ENCODE peak calls at places on chromosomes 2 and 18, in six cellular contexts. G is HepG2, A is GM12878, U is SK-N-SH, V is H1, N is K562. L is an unnamed sample.

GRCh38 chr2:193088026-193088425 is 893.3 kb upstream of the TMEFF2 start:
- DNase-seq in A (no peak), G (no peak), N (no peak), V (no peak), U (no peak), L (no peak)

GRCh38 chr18:48862678-48863270 is 88.0 kb downstream of the SMAD7 start:
- DNase-seq in A (no peak), G (no peak), N (no peak), V (no peak), U (no peak), L (no peak)

GRCh38 chr2:105257981-105258380 is 16.4 kb downstream of the GPR45 start:
- DNase-seq in G (no peak), A (no peak), U (no peak), N (no peak), V (no peak), L (no peak)

GRCh38 chr2:184743096-184743495 is 144.8 kb downstream of the ZNF804A start:
- DNase-seq in A (no peak), N (no peak), V (no peak), U (no peak), G (no peak), L (no peak)

GRCh38 chr2:234853739-234854138 is 98.1 kb upstream of the SH3BP4 start:
- DNase-seq in V (no peak), A (no peak), U (no peak), G (no peak), N (no peak), L (no peak)

GRCh38 chr2:223929575-223930001 is 15.5 kb downstream of the WDFY1 start:
- DNase-seq in V (no peak), U (no peak), A (no peak), G (peak; percentile 64), N (no peak), L (no peak)

GRCh38 chr18:3983351-3983969 is 471.6 kb downstream of the DLGAP1 start:
- DNase-seq in N (peak; percentile 21), V (no peak), A (no peak), G (no peak), U (no peak), L (no peak)

GRCh38 chr2:160279813-160280465 is 79.9 kb upstream of the ITGB6 start:
- DNase-seq in U (no peak), A (no peak), G (no peak), N (no peak), V (no peak), L (no peak)

GRCh38 chr18:9992988-9993845 is 79.4 kb downstream of the VAPA start:
- DNase-seq in U (no peak), G (no peak), N (no peak), V (peak; percentile 30), A (no peak), L (no peak)

GRCh38 chr2:143157001-143157798 is 28.0 kb downstream of the ARHGAP15 start:
- DNase-seq in U (no peak), V (no peak), N (no peak), G (no peak), A (no peak), L (no peak)

GRCh38 chr2:201827621-201828020 is 21.3 kb downstream of the CDK15 start:
- DNase-seq in U (no peak), V (no peak), A (no peak), N (no peak), G (no peak), L (no peak)

GRCh38 chr18:10240276-10240675 is 214.2 kb upstream of the APCDD1 start:
- DNase-seq in N (no peak), V (no peak), A (no peak), U (no peak), G (no peak), L (no peak)

GRCh38 chr18:31950620-31951019 is 7.7 kb upstream of the TRAPPC8 start:
- DNase-seq in U (no peak), N (no peak), V (no peak), A (no peak), G (no peak), L (no peak)

GRCh38 chr2:100813527-100813926 is 6.4 kb upstream of the NPAS2 start:
- DNase-seq in G (no peak), V (no peak), N (no peak), U (no peak), A (no peak), L (no peak)

GRCh38 chr2:232980683-232981082 is 32.4 kb downstream of the NGEF start:
- DNase-seq in V (no peak), G (no peak), U (no peak), A (no peak), N (no peak), L (no peak)

GRCh38 chr18:48799724-48800315 is 150.9 kb downstream of the SMAD7 start:
- DNase-seq in V (peak; percentile 28), A (no peak), U (no peak), N (no peak), G (no peak), L (no peak)

GRCh38 chr2:143399679-143400078 is 270.5 kb downstream of the ARHGAP15 start:
- DNase-seq in A (no peak), G (no peak), V (no peak), U (no peak), N (no peak), L (no peak)

GRCh38 chr2:84202166-84202565 is 256.9 kb downstream of the SUCLG1 start:
- DNase-seq in A (no peak), G (no peak), N (no peak), U (no peak), V (no peak), L (no peak)

GRCh38 chr2:112065966-112066365 is 10.9 kb downstream of the TMEM87B start:
- DNase-seq in G (no peak), N (no peak), U (no peak), V (no peak), A (no peak), L (no peak)

GRCh38 chr2:15331787-15332186 is 229.3 kb downstream of the NBAS start:
- DNase-seq in V (no peak), N (peak; percentile 17), A (no peak), U (no peak), G (no peak), L (no peak)

GRCh38 chr2:15337996-15338666 is 223.0 kb downstream of the NBAS start:
- DNase-seq in V (no peak), U (no peak), N (no peak), A (no peak), G (no peak), L (no peak)

DNA sequence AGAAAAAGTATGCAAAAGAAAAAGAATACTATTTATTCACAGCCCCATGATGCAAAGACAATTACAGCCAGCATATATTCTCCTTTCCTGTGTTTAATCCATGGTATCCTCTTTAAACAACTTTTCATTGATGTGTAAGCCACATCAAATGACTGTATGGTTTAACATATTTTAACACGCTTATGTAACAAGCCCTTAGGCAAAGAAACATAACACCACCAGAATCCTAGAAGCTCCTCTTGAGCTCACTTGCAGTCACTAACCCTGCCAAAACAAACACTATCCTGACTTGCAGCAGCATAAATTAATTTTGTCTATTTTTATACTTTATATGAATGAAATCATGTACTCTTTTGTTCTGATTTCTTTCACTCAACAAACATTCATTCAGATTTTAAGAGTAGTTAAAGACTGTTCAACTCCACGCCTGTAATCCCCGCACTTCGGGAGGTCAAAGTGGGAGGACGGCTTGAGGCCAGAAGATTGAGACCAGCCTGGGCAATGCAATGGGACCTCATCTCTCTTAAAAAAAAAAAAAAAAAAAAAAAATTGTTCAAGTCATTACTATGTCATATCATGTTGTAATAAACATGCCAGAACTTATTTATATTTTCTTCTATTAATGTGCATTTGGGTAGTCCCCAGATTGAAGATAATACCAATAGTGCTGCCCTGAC is 226.3 kb downstream of the NBAS start:
- DNase-seq in U (no peak), G (no peak), N (no peak), A (no peak), V (no peak), L (no peak)
- TF ChIP-seq GABPA in U (no peak), G (no peak), N (no peak), A (no peak), V (no peak), L (no peak)

DNA sequence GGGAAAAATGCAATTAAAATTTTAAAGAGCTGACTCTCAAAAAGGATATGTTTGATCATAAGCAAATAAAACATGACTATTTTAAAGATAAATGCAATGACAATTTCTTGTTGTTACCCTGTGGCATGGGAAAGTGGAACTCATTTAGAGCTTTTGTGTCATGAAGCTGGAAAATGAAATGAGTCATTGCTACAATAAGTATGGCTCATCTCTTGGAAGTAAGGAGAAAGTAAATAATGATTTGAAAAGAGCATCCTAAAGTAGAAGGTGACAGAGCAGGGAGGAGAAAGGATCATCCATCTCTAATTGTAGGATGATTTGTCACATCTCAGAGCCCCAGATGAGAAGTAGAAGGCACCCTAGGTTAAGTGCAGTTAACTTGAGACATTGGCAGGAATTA is 200.4 kb downstream of the CPS1 start:
- DNase-seq in V (no peak), N (no peak), A (no peak), U (no peak), G (no peak), L (no peak)
- TF ChIP-seq GABPA in V (no peak), N (no peak), A (no peak), U (no peak), G (no peak), L (no peak)

DNA sequence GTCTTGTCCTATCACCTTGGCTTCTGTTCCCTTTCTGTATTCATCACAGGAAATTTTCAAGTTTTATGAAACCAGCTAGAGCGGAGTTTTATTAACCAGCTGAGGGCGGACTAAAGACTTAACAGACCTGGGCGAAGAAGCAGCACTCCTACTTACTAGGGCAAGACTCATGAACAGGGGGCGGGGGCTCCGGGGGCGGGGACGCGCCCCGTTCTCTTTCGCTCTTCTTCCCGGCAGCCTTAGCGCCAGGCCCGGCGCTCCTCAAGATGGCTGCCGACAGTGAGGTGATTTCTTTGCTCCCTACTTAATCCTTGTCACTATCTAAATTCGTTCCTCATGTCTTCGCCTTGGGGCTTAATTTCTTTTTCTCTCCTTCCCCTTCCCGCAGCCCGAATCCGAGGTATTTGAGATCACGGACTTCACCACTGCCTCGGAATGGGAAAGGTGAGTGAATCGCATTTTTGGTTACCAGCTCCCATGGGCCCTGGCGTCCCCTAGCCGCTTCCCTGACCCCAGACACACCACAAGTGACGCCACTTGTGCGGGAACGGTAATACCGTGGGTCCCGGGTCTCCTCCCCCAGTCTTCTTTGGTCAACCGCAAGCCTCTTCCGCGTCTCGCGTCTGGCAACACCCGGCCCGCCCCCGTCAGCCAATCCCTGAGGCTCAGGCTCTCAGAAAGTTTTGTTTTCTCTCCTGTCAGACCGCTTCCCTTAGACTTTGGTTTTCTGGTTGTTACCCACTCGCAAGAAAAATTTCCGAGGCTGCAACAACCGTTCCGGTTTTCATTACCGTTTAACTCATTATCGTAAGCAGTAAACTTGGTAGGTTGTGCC is at the start of gene RAB3GAP1:
- DNase-seq in U (peak; percentile 90), A (peak; percentile 64), V (peak; percentile 71), G (peak; percentile 72), N (peak; percentile 90), L (peak; percentile 85)
- TF ChIP-seq GABPA in U (no peak), A (no peak), V (no peak), G (peak; percentile 19), N (no peak), L (no peak)

GRCh38 chr2:55108456-55108855 is 58.2 kb upstream of the RTN4 start:
- DNase-seq in U (no peak), V (no peak), G (no peak), N (no peak), A (no peak), L (no peak)

GRCh38 chr2:55109219-55109891 is 59.1 kb upstream of the RTN4 start:
- DNase-seq in A (no peak), G (peak; percentile 89), N (no peak), V (no peak), U (no peak), L (no peak)

GRCh38 chr2:55106148-55106547 is 55.9 kb upstream of the RTN4 start:
- DNase-seq in V (no peak), U (no peak), G (no peak), N (no peak), A (no peak), L (no peak)

GRCh38 chr2:55105456-55105855 is 55.2 kb upstream of the RTN4 start:
- DNase-seq in V (no peak), A (no peak), N (no peak), G (no peak), U (no peak), L (no peak)

GRCh38 chr2:55107428-55107827 is 57.2 kb upstream of the RTN4 start:
- DNase-seq in V (no peak), U (peak; percentile 33), G (no peak), N (no peak), A (no peak), L (no peak)
- TF ChIP-seq GABPA in V (no peak), U (no peak), G (no peak), N (no peak), A (no peak), L (no peak)

L was measured in HL-60.